ENCODE peak calls at places on chromosomes 3 and 15, in six cellular contexts. T is IMR-90, R is lower leg skin, C is body of pancreas, X is heart left ventricle, Z is HCT116. H is an unnamed sample.

GRCh38 chr15:77974098-77974414 is 103.5 kb downstream of the TBC1D2B start:
- DNase-seq in T (peak; percentile 56), R (peak; percentile 85), C (peak; percentile 59), X (peak; percentile 59), Z (no peak), H (no peak)

GRCh38 chr15:98241032-98241554 is 280.6 kb downstream of the ARRDC4 start:
- DNase-seq in T (no peak), R (no peak), C (no peak), X (no peak), Z (no peak), H (no peak)

GRCh38 chr3:67593761-67594234 is 60.6 kb downstream of the SUCLG2 start:
- DNase-seq in T (peak; percentile 11), R (no peak), C (no peak), X (no peak), Z (no peak), H (no peak)

GRCh38 chr15:45469429-45469828 is 53.1 kb downstream of the SLC30A4 start:
- DNase-seq in T (no peak), R (no peak), C (no peak), X (no peak), Z (no peak), H (no peak)

GRCh38 chr15:61528590-61528929 is 299.5 kb upstream of the RORA start:
- DNase-seq in T (no peak), R (no peak), C (no peak), X (no peak), Z (no peak), H (no peak)

GRCh38 chr15:100913961-100914360 is 5.2 kb upstream of the LRRK1 start:
- DNase-seq in T (no peak), R (peak; percentile 60), C (no peak), X (no peak), Z (no peak), H (no peak)

GRCh38 chr3:98735761-98736269 is 27.3 kb upstream of the ST3GAL6 start:
- DNase-seq in T (no peak), R (no peak), C (no peak), X (no peak), Z (no peak), H (no peak)

GRCh38 chr3:122786067-122786466 is 7.6 kb downstream of the HSPBAP1 start:
- DNase-seq in T (peak; percentile 74), R (no peak), C (no peak), X (no peak), Z (no peak), H (no peak)

GRCh38 chr15:31396881-31397560 is 70.4 kb downstream of the KLF13 start:
- DNase-seq in T (peak; percentile 26), R (peak; percentile 99), C (peak; percentile 98), X (peak; percentile 93), Z (peak; percentile 66), H (peak; percentile 89)

GRCh38 chr15:77409259-77410156 is 10.4 kb downstream of the PEAK1 start:
- DNase-seq in T (no peak), R (no peak), C (no peak), X (no peak), Z (no peak), H (no peak)

GRCh38 chr3:10015476-10015904 is 10.7 kb upstream of the FANCD2 start:
- DNase-seq in T (peak; percentile 97), R (peak; percentile 97), C (peak; percentile 45), X (peak; percentile 87), Z (no peak), H (peak; percentile 89)

GRCh38 chr3:197206913-197207312 is 91.5 kb downstream of the DLG1 start:
- DNase-seq in T (no peak), R (no peak), C (no peak), X (no peak), Z (no peak), H (no peak)

GRCh38 chr3:170802164-170803151 is 67.5 kb downstream of the RPL22L1 start:
- DNase-seq in T (peak; percentile 99), R (no peak), C (no peak), X (no peak), Z (no peak), H (no peak)

GRCh38 chr3:108489776-108490175 is 20.6 kb downstream of the MYH15 start:
- DNase-seq in T (peak; percentile 51), R (no peak), C (peak; percentile 19), X (no peak), Z (peak; percentile 52), H (peak; percentile 77)

GRCh38 chr15:81939604-81940440 is 106.0 kb downstream of the MEX3B start:
- DNase-seq in T (peak; percentile 81), R (no peak), C (peak; percentile 11), X (no peak), Z (peak; percentile 50), H (no peak)

DNA sequence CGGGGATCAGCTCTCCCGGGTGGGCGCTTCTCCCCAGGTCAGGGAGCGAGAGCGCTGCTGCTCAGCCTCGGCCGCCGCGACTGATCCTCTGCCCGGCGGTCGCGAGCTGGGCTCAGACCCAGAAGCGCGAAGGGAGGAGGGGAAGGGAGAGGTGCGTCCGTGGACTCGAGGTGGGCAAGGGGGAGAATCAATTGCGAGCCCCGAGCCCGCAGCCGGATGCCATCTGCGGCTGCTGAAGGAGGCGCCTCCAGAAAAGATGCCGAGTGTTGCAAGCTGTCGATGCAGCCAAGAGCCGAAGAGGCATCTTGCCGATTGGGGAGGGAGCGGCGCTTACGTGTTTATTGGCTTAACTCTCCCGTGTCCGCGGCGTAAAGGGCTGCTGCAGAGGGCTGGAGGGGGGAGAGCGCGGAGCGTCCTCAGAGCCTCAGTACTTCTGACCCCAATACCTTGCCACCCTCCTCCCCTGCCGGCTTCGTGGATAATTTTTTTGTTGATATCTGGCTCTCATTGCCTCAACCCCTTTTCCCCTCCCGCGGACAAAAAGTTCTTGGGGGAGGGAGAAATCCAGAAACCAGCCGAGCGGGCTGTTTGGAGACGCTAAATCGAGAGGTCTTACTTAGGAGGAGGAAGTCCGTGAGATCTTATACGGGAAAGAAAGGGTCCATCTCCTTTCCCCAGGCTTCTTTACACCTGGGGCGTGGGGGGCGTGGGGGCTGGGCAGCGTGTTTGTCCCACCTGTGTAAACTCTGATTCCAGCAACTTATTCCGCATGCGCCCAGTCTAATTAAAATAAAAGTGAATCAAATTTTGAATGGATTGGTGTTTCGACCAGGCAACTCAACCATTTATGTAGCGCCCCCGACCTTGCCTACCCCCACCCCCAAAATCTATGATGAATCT is at the start of gene CADPS:
- DNase-seq in T (no peak), R (no peak), C (peak; percentile 45), X (peak; percentile 14), Z (no peak), H (no peak)
- H3K4me3 ChIP-seq in T (no peak within 1 kb of the TSS), R (peak within 1 kb of the TSS; percentile 35), C (peak within 1 kb of the TSS; percentile 1), X (peak within 1 kb of the TSS; percentile 64), Z (no peak within 1 kb of the TSS), H (peak within 1 kb of the TSS; percentile 55)

GRCh38 chr3:81445712-81446111 is 315.7 kb downstream of the GBE1 start:
- DNase-seq in T (no peak), R (no peak), C (no peak), X (no peak), Z (no peak), H (no peak)
- TF ChIP-seq POLR2A in T (no peak), R (no peak), C (no peak), X (no peak), Z (no peak), H (no peak)

GRCh38 chr3:66019896-66020295 is 18.8 kb downstream of the MAGI1 start:
- DNase-seq in T (no peak), R (no peak), C (peak; percentile 28), X (no peak), Z (no peak), H (no peak)

GRCh38 chr3:66014641-66015040 is 24.1 kb downstream of the MAGI1 start:
- DNase-seq in T (no peak), R (no peak), C (no peak), X (no peak), Z (no peak), H (no peak)

GRCh38 chr3:66021731-66022131 is 17.0 kb downstream of the MAGI1 start:
- DNase-seq in T (no peak), R (no peak), C (peak; percentile 68), X (no peak), Z (peak; percentile 65), H (no peak)

GRCh38 chr3:66017084-66017990 is 21.4 kb downstream of the MAGI1 start:
- DNase-seq in T (no peak), R (no peak), C (no peak), X (no peak), Z (no peak), H (no peak)

DNA sequence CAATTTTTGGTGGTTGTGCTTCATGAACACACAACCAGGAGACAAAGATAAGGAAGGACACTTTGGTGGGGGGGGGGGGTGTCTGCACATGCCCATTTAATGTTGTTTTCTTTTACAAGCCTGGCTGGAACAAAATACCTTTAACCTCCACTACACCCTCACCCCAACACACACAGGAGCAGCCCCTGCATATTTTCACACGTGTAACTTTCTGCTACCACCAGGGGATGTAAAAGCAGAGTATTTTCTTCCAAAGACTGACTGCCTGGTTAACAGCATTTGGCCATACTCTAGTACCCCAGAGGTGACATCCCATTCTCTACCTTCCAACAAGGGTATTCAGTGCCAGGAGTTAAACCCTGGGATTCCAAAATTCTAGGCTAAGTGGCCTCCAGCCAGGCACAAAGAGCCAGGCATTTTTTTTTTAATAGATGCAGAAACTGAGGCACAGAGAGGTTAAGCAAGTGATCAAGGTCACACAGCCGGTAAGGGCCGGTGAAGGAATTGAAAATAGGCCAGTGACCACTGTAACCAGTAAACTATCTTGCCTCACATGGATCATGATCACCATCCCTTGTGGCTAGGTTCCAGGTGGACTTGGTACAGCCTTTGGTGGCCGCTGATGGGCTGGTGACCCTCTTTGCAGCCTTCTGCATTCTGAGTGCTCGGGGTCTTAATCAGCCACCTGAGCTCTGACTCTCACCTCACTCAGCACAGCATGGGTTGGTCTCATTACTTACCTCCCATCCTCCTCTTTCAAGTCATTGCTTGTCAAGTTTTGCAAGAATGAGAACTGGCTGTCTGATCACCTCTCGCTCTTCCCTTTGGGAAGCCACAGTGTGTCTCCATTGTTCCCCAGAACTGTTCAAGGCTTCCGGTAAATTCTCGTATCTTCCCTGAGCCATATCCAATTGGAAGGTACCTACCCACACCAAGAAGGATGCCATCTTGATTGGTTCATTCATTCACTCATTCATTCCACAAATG is 20.4 kb downstream of the MAGI1 start:
- DNase-seq in T (no peak), R (no peak), C (no peak), X (no peak), Z (no peak), H (no peak)
- TF ChIP-seq CTCF in T (no peak), R (no peak), C (no peak), X (no peak), Z (peak; percentile 14), H (no peak)

DNA sequence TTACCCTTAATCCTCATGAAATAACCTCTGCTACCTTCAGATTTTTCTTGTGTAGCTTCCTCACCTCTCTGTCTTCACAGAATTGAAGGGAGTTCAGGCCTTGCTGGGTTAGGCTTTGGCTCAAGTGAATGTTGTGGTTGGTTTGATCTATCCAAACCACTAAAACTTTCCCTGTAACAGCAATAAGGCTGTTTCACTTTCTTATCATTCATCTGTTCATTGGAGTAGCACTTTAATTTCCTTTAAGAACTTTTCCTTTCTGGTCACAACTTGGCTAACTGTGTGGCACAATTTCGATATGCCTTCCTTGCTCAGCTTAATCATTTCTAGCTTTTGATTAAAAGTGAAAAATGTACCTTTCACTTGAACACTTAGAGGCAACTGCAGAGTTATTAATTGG is 129.8 kb downstream of the NR1I2 start:
- DNase-seq in T (no peak), R (no peak), C (no peak), X (no peak), Z (no peak), H (no peak)
- H3K4me3 ChIP-seq in T (no peak overlapping the region), R (no peak overlapping the region), C (no peak overlapping the region), X (no peak overlapping the region), Z (no peak overlapping the region), H (no peak overlapping the region)